ENCODE peak calls at places on chromosomes 16 and 17, in five cellular contexts. S is CD4-positive, alpha-beta T cell; Y is heart left ventricle; V is HT-29; Q is GOT3. I is an unnamed sample.

GRCh38 chr16:81564368-81565060 is 119.9 kb downstream of the CMIP start:
- DNase-seq in S (no peak), Y (no peak), V (no peak), Q (no peak), I (no peak)

GRCh38 chr17:34257986-34258326 is 2.9 kb downstream of the CCL2 start:
- DNase-seq in S (no peak), Y (no peak), V (no peak), Q (no peak), I (no peak)

GRCh38 chr17:17237026-17237799 is at the start of gene FLCN:
- DNase-seq in S (peak), Y (peak), V (peak), Q (peak), I (peak)

GRCh38 chr17:44759096-44759915 is 518 bp downstream of the ADAM11 start:
- DNase-seq in S (no peak), Y (no peak), V (no peak), Q (no peak), I (no peak)

GRCh38 chr17:34499576-34499975 is 79.8 kb upstream of the TMEM132E start:
- DNase-seq in S (no peak), Y (no peak), V (peak), Q (no peak), I (peak)

GRCh38 chr17:31679667-31680066 is 179.4 kb downstream of the COPRS start:
- DNase-seq in S (no peak), Y (no peak), V (no peak), Q (no peak), I (no peak)

GRCh38 chr17:45123930-45124796 is 8.2 kb downstream of the PLCD3 start:
- DNase-seq in S (no peak), Y (peak), V (peak), Q (peak), I (no peak)

GRCh38 chr17:41976142-41976768 is 9.7 kb downstream of the CNP start:
- DNase-seq in S (no peak), Y (no peak), V (no peak), Q (no peak), I (no peak)

GRCh38 chr16:77297996-77298637 is 98.9 kb downstream of the SYCE1L start:
- DNase-seq in S (no peak), Y (no peak), V (no peak), Q (no peak), I (no peak)

GRCh38 chr16:588639-588888 is 1.3 kb upstream of the RAB40C start:
- DNase-seq in S (peak), Y (peak), V (peak), Q (no peak), I (no peak)